ENCODE peak calls at places on chromosomes 2 and 18, in seven cellular contexts. One of them, this sample, is unnamed.

GRCh38 chr2:20391951-20392699 is 41.5 kb upstream of the PUM2 start:
- DNase-seq in neural crest cell: no peak
- DNase-seq in adrenal gland: no peak
- DNase-seq in IMR-90: no peak
- DNase-seq in fibroblast of lung: no peak
- DNase-seq in left ventricle myocardium inferior: no peak
- DNase-seq in Calu3: peak
- DNase-seq in this sample: no peak

GRCh38 chr18:27844416-27844792 is 332.5 kb downstream of the CDH2 start:
- DNase-seq in neural crest cell: no peak
- DNase-seq in adrenal gland: no peak
- DNase-seq in IMR-90: peak
- DNase-seq in fibroblast of lung: peak
- DNase-seq in left ventricle myocardium inferior: no peak
- DNase-seq in Calu3: no peak
- DNase-seq in this sample: no peak

GRCh38 chr2:241161646-241162281 is 11.5 kb downstream of the PPP1R7 start:
- DNase-seq in neural crest cell: no peak
- DNase-seq in adrenal gland: peak
- DNase-seq in IMR-90: peak
- DNase-seq in fibroblast of lung: peak
- DNase-seq in left ventricle myocardium inferior: peak
- DNase-seq in Calu3: no peak
- DNase-seq in this sample: no peak

GRCh38 chr18:59839241-59839640 is 60.6 kb upstream of the PMAIP1 start:
- DNase-seq in neural crest cell: no peak
- DNase-seq in adrenal gland: no peak
- DNase-seq in IMR-90: no peak
- DNase-seq in fibroblast of lung: no peak
- DNase-seq in left ventricle myocardium inferior: no peak
- DNase-seq in Calu3: peak
- DNase-seq in this sample: no peak

GRCh38 chr2:136448435-136448834 is 316.9 kb upstream of the THSD7B start:
- DNase-seq in neural crest cell: no peak
- DNase-seq in adrenal gland: no peak
- DNase-seq in IMR-90: no peak
- DNase-seq in fibroblast of lung: no peak
- DNase-seq in left ventricle myocardium inferior: no peak
- DNase-seq in Calu3: no peak
- DNase-seq in this sample: no peak

GRCh38 chr2:66587216-66587615 is 152.3 kb downstream of the MEIS1 start:
- DNase-seq in neural crest cell: no peak
- DNase-seq in adrenal gland: no peak
- DNase-seq in IMR-90: peak
- DNase-seq in fibroblast of lung: no peak
- DNase-seq in left ventricle myocardium inferior: no peak
- DNase-seq in Calu3: peak
- DNase-seq in this sample: no peak

GRCh38 chr18:54247488-54248175 is 21.7 kb upstream of the POLI start:
- DNase-seq in neural crest cell: no peak
- DNase-seq in adrenal gland: no peak
- DNase-seq in IMR-90: no peak
- DNase-seq in fibroblast of lung: no peak
- DNase-seq in left ventricle myocardium inferior: no peak
- DNase-seq in Calu3: no peak
- DNase-seq in this sample: no peak

GRCh38 chr2:165406053-165406628 is 63.4 kb upstream of the CSRNP3 start:
- DNase-seq in neural crest cell: peak
- DNase-seq in adrenal gland: no peak
- DNase-seq in IMR-90: no peak
- DNase-seq in fibroblast of lung: no peak
- DNase-seq in left ventricle myocardium inferior: no peak
- DNase-seq in Calu3: no peak
- DNase-seq in this sample: no peak

GRCh38 chr2:12587729-12588522 is 128.8 kb upstream of the TRIB2 start:
- DNase-seq in neural crest cell: no peak
- DNase-seq in adrenal gland: peak
- DNase-seq in IMR-90: peak
- DNase-seq in fibroblast of lung: peak
- DNase-seq in left ventricle myocardium inferior: no peak
- DNase-seq in Calu3: peak
- DNase-seq in this sample: peak

GRCh38 chr2:232431705-232432590 is 24.0 kb upstream of the ALPI start:
- DNase-seq in neural crest cell: no peak
- DNase-seq in adrenal gland: no peak
- DNase-seq in IMR-90: no peak
- DNase-seq in fibroblast of lung: no peak
- DNase-seq in left ventricle myocardium inferior: no peak
- DNase-seq in Calu3: no peak
- DNase-seq in this sample: no peak

GRCh38 chr2:200905618-200906296 is 16.6 kb downstream of the NIF3L1 start:
- DNase-seq in neural crest cell: peak
- DNase-seq in adrenal gland: peak
- DNase-seq in IMR-90: peak
- DNase-seq in fibroblast of lung: peak
- DNase-seq in left ventricle myocardium inferior: peak
- DNase-seq in Calu3: peak
- DNase-seq in this sample: peak

GRCh38 chr2:207162319-207162718 is 3.4 kb downstream of the KLF7 start:
- DNase-seq in neural crest cell: no peak
- DNase-seq in adrenal gland: no peak
- DNase-seq in IMR-90: no peak
- DNase-seq in fibroblast of lung: peak
- DNase-seq in left ventricle myocardium inferior: no peak
- DNase-seq in Calu3: no peak
- DNase-seq in this sample: no peak

GRCh38 chr2:12412898-12413305 is 303.8 kb upstream of the TRIB2 start:
- DNase-seq in neural crest cell: no peak
- DNase-seq in adrenal gland: peak
- DNase-seq in IMR-90: peak
- DNase-seq in fibroblast of lung: peak
- DNase-seq in left ventricle myocardium inferior: no peak
- DNase-seq in Calu3: no peak
- DNase-seq in this sample: peak

GRCh38 chr18:49926076-49926745 is 112.9 kb upstream of the ACAA2 start:
- DNase-seq in neural crest cell: no peak
- DNase-seq in adrenal gland: no peak
- DNase-seq in IMR-90: no peak
- DNase-seq in fibroblast of lung: no peak
- DNase-seq in left ventricle myocardium inferior: no peak
- DNase-seq in Calu3: no peak
- DNase-seq in this sample: no peak

GRCh38 chr2:96747061-96747460 is 7.2 kb upstream of the LMAN2L start:
- DNase-seq in neural crest cell: no peak
- DNase-seq in adrenal gland: no peak
- DNase-seq in IMR-90: no peak
- DNase-seq in fibroblast of lung: no peak
- DNase-seq in left ventricle myocardium inferior: no peak
- DNase-seq in Calu3: no peak
- DNase-seq in this sample: no peak

GRCh38 chr2:75130171-75130570 is 69.1 kb downstream of the TACR1 start:
- DNase-seq in neural crest cell: no peak
- DNase-seq in adrenal gland: no peak
- DNase-seq in IMR-90: no peak
- DNase-seq in fibroblast of lung: no peak
- DNase-seq in left ventricle myocardium inferior: no peak
- DNase-seq in Calu3: no peak
- DNase-seq in this sample: no peak

GRCh38 chr2:84481702-84482101 is 22.6 kb upstream of the SUCLG1 start:
- DNase-seq in neural crest cell: no peak
- DNase-seq in adrenal gland: no peak
- DNase-seq in IMR-90: peak
- DNase-seq in fibroblast of lung: peak
- DNase-seq in left ventricle myocardium inferior: no peak
- DNase-seq in Calu3: no peak
- DNase-seq in this sample: no peak

GRCh38 chr2:240990726-240991377 is 7.6 kb upstream of the SNED1 start:
- DNase-seq in neural crest cell: no peak
- DNase-seq in adrenal gland: peak
- DNase-seq in IMR-90: no peak
- DNase-seq in fibroblast of lung: no peak
- DNase-seq in left ventricle myocardium inferior: no peak
- DNase-seq in Calu3: no peak
- DNase-seq in this sample: no peak

GRCh38 chr2:159615187-159615935 is 987 bp downstream of the BAZ2B start:
- DNase-seq in neural crest cell: peak
- DNase-seq in adrenal gland: peak
- DNase-seq in IMR-90: peak
- DNase-seq in fibroblast of lung: peak
- DNase-seq in left ventricle myocardium inferior: peak
- DNase-seq in Calu3: peak
- DNase-seq in this sample: peak

GRCh38 chr18:52999633-53000032 is 659.6 kb downstream of the DCC start:
- DNase-seq in neural crest cell: no peak
- DNase-seq in adrenal gland: no peak
- DNase-seq in IMR-90: no peak
- DNase-seq in fibroblast of lung: no peak
- DNase-seq in left ventricle myocardium inferior: no peak
- DNase-seq in Calu3: no peak
- DNase-seq in this sample: no peak

GRCh38 chr18:53004798-53005197 is 664.8 kb downstream of the DCC start:
- DNase-seq in neural crest cell: no peak
- DNase-seq in adrenal gland: no peak
- DNase-seq in IMR-90: no peak
- DNase-seq in fibroblast of lung: no peak
- DNase-seq in left ventricle myocardium inferior: no peak
- DNase-seq in Calu3: no peak
- DNase-seq in this sample: no peak
- TF ChIP-seq CTCF in neural crest cell: no peak
- TF ChIP-seq CTCF in adrenal gland: no peak
- TF ChIP-seq CTCF in IMR-90: no peak
- TF ChIP-seq CTCF in fibroblast of lung: no peak
- TF ChIP-seq CTCF in left ventricle myocardium inferior: no peak
- TF ChIP-seq CTCF in Calu3: no peak
- TF ChIP-seq CTCF in this sample: no peak

DNA sequence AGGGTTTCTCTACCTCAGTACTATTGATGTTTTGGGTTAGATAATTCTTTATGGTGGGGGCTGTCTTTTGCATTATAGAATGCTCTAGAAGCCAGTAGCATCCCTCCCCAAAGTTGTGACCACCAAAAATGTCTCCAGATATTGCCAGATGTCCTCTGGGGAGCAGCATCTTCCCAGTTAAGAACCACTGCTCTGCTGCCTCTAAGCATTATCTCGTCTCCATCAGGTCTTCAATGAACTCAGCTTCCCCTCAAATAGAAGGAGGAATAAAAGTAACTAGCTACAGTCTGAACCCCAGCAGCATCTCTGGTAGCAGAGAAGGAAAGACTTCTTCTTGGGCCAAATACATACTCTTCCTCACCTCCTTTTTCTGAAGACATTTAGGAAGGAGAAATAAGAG is 244.1 kb downstream of the AGPS start:
- DNase-seq in neural crest cell: no peak
- DNase-seq in adrenal gland: no peak
- DNase-seq in IMR-90: no peak
- DNase-seq in fibroblast of lung: no peak
- DNase-seq in left ventricle myocardium inferior: no peak
- DNase-seq in Calu3: no peak
- DNase-seq in this sample: no peak
- TF ChIP-seq CTCF in neural crest cell: no peak
- TF ChIP-seq CTCF in adrenal gland: no peak
- TF ChIP-seq CTCF in IMR-90: no peak
- TF ChIP-seq CTCF in fibroblast of lung: no peak
- TF ChIP-seq CTCF in left ventricle myocardium inferior: no peak
- TF ChIP-seq CTCF in Calu3: no peak
- TF ChIP-seq CTCF in this sample: no peak

DNA sequence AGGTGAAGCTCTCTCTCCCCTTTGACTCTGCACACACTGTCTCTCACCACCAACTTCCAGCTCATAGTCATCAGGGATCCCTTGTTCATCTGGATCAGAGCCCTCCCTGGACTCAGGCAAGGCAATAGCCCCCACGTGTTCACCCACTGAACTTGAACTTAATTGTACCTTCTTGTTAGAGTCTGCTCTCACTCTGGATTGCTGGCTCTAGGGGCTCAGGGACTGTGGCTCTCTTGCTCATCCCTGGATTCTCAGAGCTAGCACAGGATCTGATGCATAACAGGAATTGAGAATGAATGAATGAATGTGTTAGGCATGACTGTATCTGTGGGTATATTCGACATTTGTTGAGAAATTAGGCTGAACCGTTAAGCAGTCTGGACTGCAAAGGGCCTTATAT is 16.7 kb upstream of the ASAP2 start:
- DNase-seq in neural crest cell: no peak
- DNase-seq in adrenal gland: peak
- DNase-seq in IMR-90: no peak
- DNase-seq in fibroblast of lung: no peak
- DNase-seq in left ventricle myocardium inferior: no peak
- DNase-seq in Calu3: no peak
- DNase-seq in this sample: no peak
- TF ChIP-seq CTCF in neural crest cell: no peak
- TF ChIP-seq CTCF in adrenal gland: no peak
- TF ChIP-seq CTCF in IMR-90: no peak
- TF ChIP-seq CTCF in fibroblast of lung: no peak
- TF ChIP-seq CTCF in left ventricle myocardium inferior: no peak
- TF ChIP-seq CTCF in Calu3: no peak
- TF ChIP-seq CTCF in this sample: no peak

GRCh38 chr18:36688020-36688965 is 140.5 kb downstream of the TPGS2 start:
- DNase-seq in neural crest cell: peak
- DNase-seq in adrenal gland: peak
- DNase-seq in IMR-90: peak
- DNase-seq in fibroblast of lung: peak
- DNase-seq in left ventricle myocardium inferior: no peak
- DNase-seq in Calu3: peak
- DNase-seq in this sample: peak
- TF ChIP-seq CTCF in neural crest cell: peak
- TF ChIP-seq CTCF in adrenal gland: peak
- TF ChIP-seq CTCF in IMR-90: peak
- TF ChIP-seq CTCF in fibroblast of lung: peak
- TF ChIP-seq CTCF in left ventricle myocardium inferior: peak
- TF ChIP-seq CTCF in Calu3: peak
- TF ChIP-seq CTCF in this sample: peak

DNA sequence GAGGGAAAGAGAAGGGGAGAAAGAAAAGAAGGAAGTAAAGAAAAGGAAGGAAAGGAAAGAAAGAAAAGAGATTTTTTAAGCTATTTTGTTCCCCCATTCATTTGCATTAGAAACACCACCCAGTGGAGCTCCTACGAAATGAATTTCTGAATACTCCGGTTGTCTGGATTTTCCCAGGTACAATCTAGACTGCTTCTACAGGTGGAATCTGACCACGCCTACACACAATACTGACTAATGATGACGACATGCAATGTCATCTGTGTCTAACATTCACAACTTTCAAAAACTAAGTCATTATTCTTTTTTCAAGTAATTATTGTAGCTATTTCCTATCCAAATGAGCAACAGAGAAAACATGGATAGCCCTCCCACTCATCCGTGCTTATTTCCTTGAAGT is 121.7 kb downstream of the ZNF516 start:
- DNase-seq in neural crest cell: no peak
- DNase-seq in adrenal gland: no peak
- DNase-seq in IMR-90: no peak
- DNase-seq in fibroblast of lung: no peak
- DNase-seq in left ventricle myocardium inferior: no peak
- DNase-seq in Calu3: no peak
- DNase-seq in this sample: no peak
- TF ChIP-seq CTCF in neural crest cell: no peak
- TF ChIP-seq CTCF in adrenal gland: no peak
- TF ChIP-seq CTCF in IMR-90: no peak
- TF ChIP-seq CTCF in fibroblast of lung: no peak
- TF ChIP-seq CTCF in left ventricle myocardium inferior: no peak
- TF ChIP-seq CTCF in Calu3: no peak
- TF ChIP-seq CTCF in this sample: no peak

This sample was measured in GM13976.